ENCODE peak calls at places on chromosomes 16 and 17, in four cellular contexts. P, A, T and K are unnamed samples.

GRCh38 chr16:3879887-3880564 is 487 bp downstream of the CREBBP start:
- DNase-seq in P (peak), A (peak), T (peak), K (no peak)

GRCh38 chr16:85935957-85936760 is 37.2 kb downstream of the IRF8 start:
- DNase-seq in P (peak), A (no peak), T (peak), K (peak)

GRCh38 chr16:48405153-48405552 is 19.9 kb upstream of the SIAH1 start:
- DNase-seq in P (no peak), A (no peak), T (no peak), K (no peak)

GRCh38 chr17:55500103-55500502 is 11.1 kb downstream of the SMIM36 start:
- DNase-seq in P (no peak), A (no peak), T (no peak), K (no peak)

GRCh38 chr17:79072544-79072943 is 2.1 kb upstream of the ENGASE start:
- DNase-seq in P (no peak), A (no peak), T (no peak), K (no peak)

GRCh38 chr16:62475573-62475972 is 439.3 kb upstream of the CDH8 start:
- DNase-seq in P (no peak), A (no peak), T (no peak), K (no peak)

GRCh38 chr16:25264599-25264998 is 7.0 kb upstream of the ZKSCAN2 start:
- DNase-seq in P (no peak), A (no peak), T (peak), K (no peak)

GRCh38 chr17:35588196-35588920 is 1.2 kb downstream of the AP2B1 start:
- DNase-seq in P (no peak), A (no peak), T (peak), K (no peak)

GRCh38 chr16:9489823-9490467 is 398.5 kb downstream of the HAPSTR1 start:
- DNase-seq in P (no peak), A (peak), T (no peak), K (no peak)

GRCh38 chr16:70472786-70473433 is 18.5 kb downstream of the FCSK start:
- DNase-seq in P (no peak), A (no peak), T (no peak), K (no peak)

GRCh38 chr16:54244061-54244886 is 42.3 kb downstream of the IRX3 start:
- DNase-seq in P (no peak), A (no peak), T (no peak), K (no peak)

GRCh38 chr17:63291243-63291642 is 154.9 kb downstream of the CYB561 start:
- DNase-seq in P (no peak), A (no peak), T (peak), K (no peak)

GRCh38 chr17:28076138-28076537 is 33.7 kb downstream of the NLK start:
- DNase-seq in P (no peak), A (no peak), T (no peak), K (no peak)

GRCh38 chr17:43994272-43995149 is 9.9 kb upstream of the NAGS start:
- DNase-seq in P (peak), A (peak), T (peak), K (no peak)

GRCh38 chr16:82652826-82653225 is 26.1 kb downstream of the CDH13 start:
- DNase-seq in P (no peak), A (no peak), T (no peak), K (no peak)

GRCh38 chr16:73572135-73572534 is 524.2 kb upstream of the ZFHX3 start:
- DNase-seq in P (no peak), A (peak), T (no peak), K (no peak)

GRCh38 chr16:23557779-23558330 is 328 bp downstream of the UBFD1 start:
- DNase-seq in P (no peak), A (no peak), T (peak), K (no peak)

GRCh38 chr17:79174905-79175856 is 100.6 kb downstream of the ENGASE start:
- DNase-seq in P (no peak), A (no peak), T (no peak), K (no peak)

GRCh38 chr17:60311936-60312335 is 80.0 kb downstream of the USP32 start:
- DNase-seq in P (no peak), A (no peak), T (peak), K (no peak)

GRCh38 chr17:41196068-41196467 is 6.4 kb downstream of the KRTAP9-1 start:
- DNase-seq in P (no peak), A (no peak), T (no peak), K (no peak)

GRCh38 chr17:78473951-78474630 is 95.6 kb downstream of the PGS1 start:
- DNase-seq in P (no peak), A (no peak), T (peak), K (no peak)

GRCh38 chr17:73710095-73710592 is 65.9 kb upstream of the SDK2 start:
- DNase-seq in P (peak), A (peak), T (peak), K (peak)

GRCh38 chr17:60398227-60398959 is 6.5 kb upstream of the USP32 start:
- DNase-seq in P (no peak), A (no peak), T (no peak), K (peak)

GRCh38 chr17:6748617-6749016 is 7.2 kb upstream of the XAF1 start:
- DNase-seq in P (no peak), A (no peak), T (no peak), K (no peak)

GRCh38 chr17:63929860-63930766 is 2.0 kb downstream of the CD79B start:
- DNase-seq in P (no peak), A (no peak), T (peak), K (no peak)

GRCh38 chr16:12452549-12452948 is 351.1 kb downstream of the CPPED1 start:
- DNase-seq in P (no peak), A (no peak), T (no peak), K (no peak)

GRCh38 chr16:25066426-25066746 is 45.2 kb upstream of the LCMT1 start:
- DNase-seq in P (no peak), A (no peak), T (no peak), K (no peak)

GRCh38 chr16:87575027-87575804 is 27.1 kb upstream of the JPH3 start:
- DNase-seq in P (no peak), A (no peak), T (no peak), K (no peak)

GRCh38 chr17:51016099-51016498 is 104.6 kb downstream of the SPAG9 start:
- DNase-seq in P (no peak), A (no peak), T (peak), K (no peak)